ENCODE peak calls at places on chromosomes 5 and 9, in seven cellular contexts. V is activated gamma-delta T cell treated with Interleukin-2 at 50 U/mL for 16 hours, P is ovary, Z is cardiac fibroblast, O is SK-MEL-5, H is GM04503, D is fibroblast of mammary gland. Q is an unnamed sample.
A peak's percentile ranks its signal among the peaks of the same experiment; 100 is the strongest.

GRCh38 chr5:159820692-159821091 is 95.6 kb upstream of the ADRA1B start:
- DNase-seq in Z (no peak), O (no peak), H (no peak), V (no peak), D (no peak), P (no peak), Q (no peak)

GRCh38 chr5:147935032-147935431 is 28.7 kb upstream of the C5orf46 start:
- DNase-seq in H (no peak), V (no peak), D (peak; percentile 81), P (no peak), O (peak; percentile 79), Z (peak; percentile 88), Q (no peak)

GRCh38 chr5:51095481-51095880 is 287.8 kb upstream of the ISL1 start:
- DNase-seq in D (no peak), V (no peak), O (no peak), H (no peak), Z (no peak), P (no peak), Q (no peak)

GRCh38 chr9:108297025-108297424 is 558.8 kb downstream of the ACTL7B start:
- DNase-seq in P (no peak), D (peak; percentile 99), H (peak; percentile 92), O (peak; percentile 49), Z (peak; percentile 52), V (no peak), Q (peak; percentile 64)

GRCh38 chr9:92734931-92735906 is 29.4 kb downstream of the BICD2 start:
- DNase-seq in Z (no peak), O (no peak), D (no peak), V (no peak), P (no peak), H (no peak), Q (peak; percentile 41)

GRCh38 chr5:166722939-166723338 is 1568.5 kb upstream of the WWC1 start:
- DNase-seq in P (no peak), H (no peak), V (no peak), D (peak; percentile 80), Z (peak; percentile 82), O (peak; percentile 1), Q (no peak)

GRCh38 chr9:134434896-134435506 is 108.7 kb downstream of the RXRA start:
- DNase-seq in Z (peak; percentile 96), H (peak; percentile 73), D (peak; percentile 98), O (peak; percentile 19), V (no peak), P (peak; percentile 97), Q (peak; percentile 94)

GRCh38 chr9:98654247-98654646 is 54.5 kb downstream of the GABBR2 start:
- DNase-seq in Z (peak; percentile 51), P (no peak), O (no peak), H (peak; percentile 98), D (peak; percentile 89), V (no peak), Q (no peak)

GRCh38 chr5:111068208-111068607 is 3.3 kb upstream of the TSLP start:
- DNase-seq in Z (peak; percentile 73), O (no peak), H (no peak), P (no peak), D (peak; percentile 75), V (no peak), Q (no peak)

GRCh38 chr9:122420315-122420714 is 49.5 kb downstream of the PTGS1 start:
- DNase-seq in D (no peak), V (no peak), P (no peak), O (no peak), H (no peak), Z (no peak), Q (no peak)

GRCh38 chr9:121781701-121782464 is 130.4 kb downstream of the DAB2IP start:
- DNase-seq in O (no peak), Z (no peak), P (peak; percentile 17), D (no peak), V (no peak), H (no peak), Q (no peak)

Q was measured in left lung.